ENCODE peak calls at places on chromosomes 11 and 22, in four cellular contexts. F is psoas muscle; N is stimulated activated CD8-positive, alpha-beta memory T cell treated with anti-CD3 and anti-CD28 coated beads, Interleukin-15, amount 100 ng/mL, for 48 hours; O is uterus. R is an unnamed sample.

GRCh38 chr11:100576044-100577021 is 110.8 kb upstream of the ARHGAP42 start:
- DNase-seq in F (no peak), N (no peak), O (peak), R (no peak)

GRCh38 chr11:295351-296205 is 3.7 kb downstream of the IFITM5 start:
- DNase-seq in F (peak), N (no peak), O (no peak), R (no peak)

GRCh38 chr11:86230921-86231320 is 13.6 kb upstream of the EED start:
- DNase-seq in F (no peak), N (no peak), O (no peak), R (no peak)

GRCh38 chr11:46890665-46891064 is 27.7 kb downstream of the LRP4 start:
- DNase-seq in F (no peak), N (no peak), O (no peak), R (no peak)

GRCh38 chr11:20159680-20160381 is 444 bp downstream of the DBX1 start:
- DNase-seq in F (no peak), N (no peak), O (no peak), R (no peak)

GRCh38 chr11:27468643-27469332 is 3.8 kb downstream of the LGR4 start:
- DNase-seq in F (no peak), N (no peak), O (no peak), R (no peak)

GRCh38 chr11:13891911-13892310 is 70.6 kb upstream of the SPON1 start:
- DNase-seq in F (no peak), N (no peak), O (no peak), R (no peak)

GRCh38 chr11:61626580-61627380 is 45.9 kb upstream of the SYT7 start:
- DNase-seq in F (no peak), N (no peak), O (no peak), R (peak)

GRCh38 chr11:70548976-70549375 is 150.6 kb downstream of the CTTN start:
- DNase-seq in F (no peak), N (no peak), O (no peak), R (no peak)

GRCh38 chr11:115207166-115207591 is 297.0 kb downstream of the CADM1 start:
- DNase-seq in F (no peak), N (no peak), O (no peak), R (no peak)

GRCh38 chr11:118917488-118918127 is 8.1 kb downstream of the BCL9L start:
- DNase-seq in F (peak), N (no peak), O (peak), R (peak)

GRCh38 chr11:77154381-77155081 is 26.5 kb downstream of the MYO7A start:
- DNase-seq in F (peak), N (no peak), O (no peak), R (no peak)

GRCh38 chr11:2550606-2550970 is 105.8 kb downstream of the KCNQ1 start:
- DNase-seq in F (no peak), N (no peak), O (no peak), R (peak)

GRCh38 chr22:47094861-47095330 is 332.4 kb downstream of the TBC1D22A start:
- DNase-seq in F (no peak), N (no peak), O (no peak), R (no peak)

GRCh38 chr22:19419464-19420178 is 11.9 kb downstream of the HIRA start:
- DNase-seq in F (no peak), N (no peak), O (no peak), R (no peak)

GRCh38 chr11:121376135-121376534 is 76.0 kb upstream of the SORL1 start:
- DNase-seq in F (no peak), N (no peak), O (no peak), R (no peak)

GRCh38 chr11:6362868-6363678 is 27.2 kb upstream of the SMPD1 start:
- DNase-seq in F (peak), N (peak), O (peak), R (peak)

GRCh38 chr11:34855754-34856095 is 60.5 kb downstream of the APIP start:
- DNase-seq in F (no peak), N (no peak), O (no peak), R (no peak)

GRCh38 chr11:133234883-133235282 is 297.4 kb downstream of the OPCML start:
- DNase-seq in F (no peak), N (no peak), O (no peak), R (no peak)

GRCh38 chr22:50175191-50175461 is 4.6 kb downstream of the PANX2 start:
- DNase-seq in F (no peak), N (no peak), O (no peak), R (no peak)

GRCh38 chr11:106457727-106458126 is 380.3 kb downstream of the AASDHPPT start:
- DNase-seq in F (no peak), N (no peak), O (no peak), R (no peak)

GRCh38 chr22:39236321-39237275 is 8.2 kb downstream of the PDGFB start:
- DNase-seq in F (peak), N (peak), O (no peak), R (no peak)

GRCh38 chr11:102237096-102237735 is 80.1 kb upstream of the BIRC3 start:
- DNase-seq in F (no peak), N (no peak), O (no peak), R (no peak)

GRCh38 chr22:44755956-44756361 is 3.6 kb downstream of the ARHGAP8 start:
- DNase-seq in F (no peak), N (no peak), O (no peak), R (peak)

GRCh38 chr11:107844041-107844440 is 14.5 kb downstream of the SLC35F2 start:
- DNase-seq in F (no peak), N (no peak), O (no peak), R (no peak)

GRCh38 chr11:30046211-30046945 is 29.5 kb upstream of the KCNA4 start:
- DNase-seq in F (no peak), N (no peak), O (no peak), R (no peak)

R was measured in left colon.